ENCODE peak calls at places on chromosomes 16 and 17, in four cellular contexts. P is Right ventricle myocardium inferior; C is HCEC 1CT; X is stimulated activated naive B cell treated with anti-CD40 and anti-IgM and Interleukin-4, amounts not matched to agents 10 μg/mL and 1 μg/mL and 100 μg/mL, for 72 hours. N is an unnamed sample.

GRCh38 chr16:86443508-86444130 is 66.7 kb upstream of the FOXF1 start:
- DNase-seq in C (no peak), P (no peak), X (no peak), N (no peak)

GRCh38 chr17:77476920-77477805 is 336.4 kb downstream of the SEC14L1 start:
- DNase-seq in X (no peak), C (peak; percentile 98), P (peak; percentile 82), N (no peak)

GRCh38 chr17:82064433-82065192 is 991 bp downstream of the DUS1L start:
- DNase-seq in X (no peak), P (peak; percentile 60), C (no peak), N (no peak)

GRCh38 chr17:8904686-8905085 is 37.2 kb upstream of the PIK3R6 start:
- DNase-seq in C (no peak), P (no peak), X (no peak), N (no peak)

GRCh38 chr17:73801455-73802100 is 157.3 kb upstream of the SDK2 start:
- DNase-seq in P (no peak), C (no peak), X (no peak), N (no peak)

GRCh38 chr17:62614142-62614541 is 13.3 kb upstream of the MRC2 start:
- DNase-seq in X (no peak), C (peak; percentile 83), P (no peak), N (no peak)

GRCh38 chr17:39699818-39700147 is at the start of gene ERBB2:
- DNase-seq in C (peak; percentile 72), X (no peak), P (peak; percentile 79), N (no peak)

GRCh38 chr16:77190478-77191258 is at the start of gene MON1B:
- DNase-seq in P (peak; percentile 99), C (peak; percentile 98), X (peak; percentile 95), N (peak; percentile 98)

GRCh38 chr17:27855454-27855853 is 37.7 kb downstream of the LYRM9 start:
- DNase-seq in P (no peak), C (no peak), X (no peak), N (no peak)

GRCh38 chr16:69078073-69078472 is 27.4 kb upstream of the HAS3 start:
- DNase-seq in C (no peak), X (no peak), P (no peak), N (no peak)

GRCh38 chr17:74822329-74823175 is 37.1 kb downstream of the GRIN2C start:
- DNase-seq in C (no peak), X (no peak), P (no peak), N (no peak)

GRCh38 chr16:24978370-24978914 is 36.7 kb downstream of the ARHGAP17 start:
- DNase-seq in X (peak; percentile 43), P (no peak), C (no peak), N (no peak)

GRCh38 chr17:40563371-40564052 is 1.8 kb downstream of the CCR7 start:
- DNase-seq in X (peak; percentile 57), C (no peak), P (no peak), N (no peak)

GRCh38 chr16:67820608-67821259 is 14.0 kb downstream of the TSNAXIP1 start:
- DNase-seq in C (no peak), X (no peak), P (no peak), N (no peak)

GRCh38 chr17:6070280-6070894 is at the start of gene WSCD1:
- DNase-seq in C (no peak), P (no peak), X (no peak), N (no peak)

GRCh38 chr16:88469615-88470395 is 16.7 kb downstream of the ZFPM1 start:
- DNase-seq in P (no peak), C (no peak), X (no peak), N (no peak)

GRCh38 chr16:47978491-47979490 is 177.0 kb downstream of the ABCC12 start:
- DNase-seq in X (no peak), P (no peak), C (no peak), N (no peak)

GRCh38 chr17:77128895-77129567 is 11.7 kb upstream of the SEC14L1 start:
- DNase-seq in X (no peak), C (no peak), P (no peak), N (no peak)

GRCh38 chr17:9890124-9890523 is 14.9 kb downstream of the RCVRN start:
- DNase-seq in X (no peak), C (no peak), P (no peak), N (no peak)

GRCh38 chr17:32112416-32112815 is 29.9 kb upstream of the RHOT1 start:
- DNase-seq in X (no peak), C (no peak), P (no peak), N (no peak)

GRCh38 chr16:61362583-61362982 is 673.7 kb downstream of the CDH8 start:
- DNase-seq in C (no peak), X (no peak), P (no peak), N (no peak)

GRCh38 chr17:79980246-79981043 is 55.2 kb downstream of the TBC1D16 start:
- DNase-seq in X (no peak), P (no peak), C (no peak), N (peak; percentile 17)

GRCh38 chr17:50151041-50151936 is 812 bp upstream of the PPP1R9B start:
- DNase-seq in P (peak; percentile 95), X (peak; percentile 84), C (peak; percentile 92), N (peak; percentile 83)

GRCh38 chr17:61323015-61323379 is 76.6 kb upstream of the TBX2 start:
- DNase-seq in C (no peak), X (no peak), P (no peak), N (no peak)

GRCh38 chr16:4936991-4937781 is at the start of gene PPL:
- DNase-seq in P (peak; percentile 86), C (no peak), X (peak; percentile 14), N (no peak)

GRCh38 chr17:17784599-17785264 is 52.1 kb downstream of the SREBF1 start:
- DNase-seq in P (no peak), C (no peak), X (no peak), N (no peak)

GRCh38 chr17:29620271-29620670 is 2.4 kb downstream of the CORO6 start:
- DNase-seq in C (peak; percentile 45), X (no peak), P (no peak), N (no peak)

GRCh38 chr17:60127068-60128064 is 22.4 kb upstream of the CA4 start:
- DNase-seq in X (no peak), P (no peak), C (no peak), N (no peak)

GRCh38 chr17:75662511-75662910 is 4.4 kb downstream of the RECQL5 start:
- DNase-seq in X (no peak), P (peak; percentile 54), C (no peak), N (no peak)

GRCh38 chr16:67120025-67120424 is 10.3 kb downstream of the PHAF1 start:
- DNase-seq in C (no peak), X (no peak), P (no peak), N (no peak)

GRCh38 chr16:14097182-14097951 is 26.2 kb downstream of the MRTFB start:
- DNase-seq in P (no peak), X (no peak), C (no peak), N (no peak)

GRCh38 chr16:68408428-68408827 is 39.9 kb downstream of the SMPD3 start:
- DNase-seq in X (no peak), P (no peak), C (no peak), N (no peak)

GRCh38 chr17:52120465-52120864 is 38.0 kb downstream of the CA10 start:
- DNase-seq in P (no peak), X (no peak), C (no peak), N (no peak)

GRCh38 chr17:2067048-2067452 is 12.1 kb downstream of the HIC1 start:
- DNase-seq in C (peak; percentile 1), X (no peak), P (no peak), N (no peak)

GRCh38 chr17:4908711-4909496 is 6.0 kb upstream of the CHRNE start:
- DNase-seq in C (peak; percentile 90), X (peak; percentile 76), P (peak; percentile 94), N (peak; percentile 87)

GRCh38 chr17:17179371-17179827 is 26.7 kb downstream of the PLD6 start:
- DNase-seq in X (no peak), P (no peak), C (no peak), N (no peak)

N was measured in CD14-positive monocyte.